ENCODE peak calls at places on chromosomes 3 and 15, in eight cellular contexts. Z, A, J, R, L, F, Y and W are unnamed samples.
A peak's percentile ranks its signal among the peaks of the same experiment; 100 is the strongest.

GRCh38 chr3:157087398-157088132 is 72.4 kb downstream of the CCNL1 start:
- DNase-seq in Z (peak; percentile 61), A (no peak), J (no peak), R (no peak), L (no peak), F (peak; percentile 64), Y (no peak), W (no peak)

GRCh38 chr3:28328188-28329151 is 20.1 kb upstream of the ZCWPW2 start:
- DNase-seq in Z (peak; percentile 49), A (no peak), J (no peak), R (no peak), L (no peak), F (no peak), Y (no peak), W (no peak)

GRCh38 chr3:132253262-132253878 is 63.8 kb upstream of the ACP3 start:
- DNase-seq in Z (peak; percentile 84), A (peak; percentile 9), J (peak; percentile 41), R (no peak), L (peak; percentile 36), F (peak; percentile 47), Y (no peak), W (no peak)

GRCh38 chr3:499362-499761 is 302.8 kb downstream of the CHL1 start:
- DNase-seq in Z (no peak), A (no peak), J (no peak), R (no peak), L (no peak), F (no peak), Y (no peak), W (no peak)

GRCh38 chr15:85649372-85649771 is 145.4 kb downstream of the KLHL25 start:
- DNase-seq in Z (peak; percentile 91), A (no peak), J (peak; percentile 33), R (no peak), L (no peak), F (peak; percentile 47), Y (no peak), W (no peak)

GRCh38 chr3:42090973-42091731 is at the start of gene TRAK1:
- DNase-seq in Z (peak; percentile 80), A (no peak), J (no peak), R (peak; percentile 31), L (no peak), F (peak; percentile 95), Y (no peak), W (no peak)

GRCh38 chr15:22973286-22973685 is 6.9 kb downstream of the CYFIP1 start:
- DNase-seq in Z (no peak), A (no peak), J (no peak), R (no peak), L (no peak), F (no peak), Y (no peak), W (no peak)

GRCh38 chr3:38655708-38656300 is 6.3 kb upstream of the SCN5A start:
- DNase-seq in Z (peak; percentile 50), A (no peak), J (peak; percentile 10), R (no peak), L (peak; percentile 5), F (peak; percentile 24), Y (peak; percentile 16), W (no peak)

GRCh38 chr3:78496458-78496857 is 1271.3 kb downstream of the ROBO1 start:
- DNase-seq in Z (no peak), A (no peak), J (no peak), R (no peak), L (no peak), F (no peak), Y (peak; percentile 58), W (no peak)

GRCh38 chr3:9316881-9317341 is 45.9 kb upstream of the THUMPD3 start:
- DNase-seq in Z (peak; percentile 60), A (no peak), J (no peak), R (no peak), L (no peak), F (peak; percentile 51), Y (no peak), W (no peak)

GRCh38 chr15:78440375-78441373 is 2.7 kb downstream of the IREB2 start:
- DNase-seq in Z (no peak), A (no peak), J (no peak), R (no peak), L (no peak), F (no peak), Y (no peak), W (no peak)

GRCh38 chr3:4850211-4850927 is 128.9 kb upstream of the BHLHE40 start:
- DNase-seq in Z (no peak), A (no peak), J (no peak), R (no peak), L (no peak), F (no peak), Y (no peak), W (no peak)